ENCODE peak calls at places on chromosomes 12 and 14, in five cellular contexts. E, R, G, Y and K are unnamed samples.

GRCh38 chr14:50800032-50800431 is 30.9 kb downstream of the NIN start:
- DNase-seq in E (no peak), R (no peak), G (no peak), Y (no peak), K (no peak)

GRCh38 chr12:100266163-100266801 is 597 bp downstream of the DEPDC4 start:
- DNase-seq in E (no peak), R (no peak), G (no peak), Y (no peak), K (no peak)

GRCh38 chr14:33254876-33255275 is 316.2 kb downstream of the NPAS3 start:
- DNase-seq in E (no peak), R (no peak), G (no peak), Y (no peak), K (peak)

GRCh38 chr12:82963961-82964360 is 277.3 kb downstream of the TMTC2 start:
- DNase-seq in E (no peak), R (no peak), G (no peak), Y (no peak), K (peak)

GRCh38 chr12:66716522-66716921 is 37.6 kb upstream of the GRIP1 start:
- DNase-seq in E (no peak), R (no peak), G (peak), Y (no peak), K (peak)

GRCh38 chr12:29317556-29318363 is 63.2 kb downstream of the ERGIC2 start:
- DNase-seq in E (peak), R (peak), G (peak), Y (peak), K (peak)

GRCh38 chr12:109127533-109128242 is 11.3 kb downstream of the ACACB start:
- DNase-seq in E (no peak), R (no peak), G (no peak), Y (no peak), K (no peak)

GRCh38 chr12:41966916-41967315 is 177.8 kb downstream of the GXYLT1 start:
- DNase-seq in E (no peak), R (no peak), G (no peak), Y (no peak), K (no peak)

GRCh38 chr12:125983094-125983783 is 918.0 kb downstream of the AACS start:
- DNase-seq in E (no peak), R (peak), G (no peak), Y (no peak), K (no peak)